ENCODE peak calls at places on chromosomes 16 and 17, in four cellular contexts. X is stomach, B is tibial nerve, C is upper lobe of left lung. F is an unnamed sample. For H3K4me1, the result is how much of the 10 kb centered on the place peaks cover.

GRCh38 chr17:63382136-63382535 is 64.0 kb downstream of the CYB561 start:
- DNase-seq in X (no peak), B (no peak), C (no peak), F (no peak)

GRCh38 chr17:42891539-42892152 is 9.0 kb upstream of the G6PC1 start:
- DNase-seq in X (peak), B (no peak), C (no peak), F (no peak)

GRCh38 chr16:2121853-2122252 is 13.8 kb downstream of the PKD1 start:
- DNase-seq in X (no peak), B (no peak), C (peak), F (no peak)

GRCh38 chr17:61410100-61410551 is 10.5 kb downstream of the TBX2 start:
- DNase-seq in X (no peak), B (no peak), C (peak), F (peak)

GRCh38 chr17:49106366-49107210 is 26.0 kb upstream of the B4GALNT2 start:
- DNase-seq in X (no peak), B (no peak), C (no peak), F (no peak)

GRCh38 chr16:29868396-29868795 is 5.4 kb upstream of the CDIPT start:
- DNase-seq in X (no peak), B (no peak), C (no peak), F (no peak)

GRCh38 chr17:48492401-48493298 is 38.2 kb downstream of the HOXB1 start:
- DNase-seq in X (peak), B (peak), C (peak), F (peak)

GRCh38 chr17:59668816-59669215 is 38.4 kb downstream of the PTRH2 start:
- DNase-seq in X (no peak), B (no peak), C (no peak), F (no peak)

GRCh38 chr17:67105213-67105612 is 60.9 kb downstream of the CACNG1 start:
- DNase-seq in X (no peak), B (no peak), C (no peak), F (no peak)

GRCh38 chr16:60558936-60559335 is 1477.3 kb downstream of the CDH8 start:
- DNase-seq in X (no peak), B (no peak), C (no peak), F (no peak)

GRCh38 chr17:76529643-76530488 is 7.6 kb downstream of the CYGB start:
- DNase-seq in X (peak), B (peak), C (peak), F (peak)

GRCh38 chr17:57989011-57989345 is 924 bp upstream of the VEZF1 start:
- DNase-seq in X (peak), B (no peak), C (no peak), F (no peak)

GRCh38 chr16:12573730-12574383 is 229.8 kb downstream of the CPPED1 start:
- DNase-seq in X (peak), B (no peak), C (no peak), F (peak)

DNA sequence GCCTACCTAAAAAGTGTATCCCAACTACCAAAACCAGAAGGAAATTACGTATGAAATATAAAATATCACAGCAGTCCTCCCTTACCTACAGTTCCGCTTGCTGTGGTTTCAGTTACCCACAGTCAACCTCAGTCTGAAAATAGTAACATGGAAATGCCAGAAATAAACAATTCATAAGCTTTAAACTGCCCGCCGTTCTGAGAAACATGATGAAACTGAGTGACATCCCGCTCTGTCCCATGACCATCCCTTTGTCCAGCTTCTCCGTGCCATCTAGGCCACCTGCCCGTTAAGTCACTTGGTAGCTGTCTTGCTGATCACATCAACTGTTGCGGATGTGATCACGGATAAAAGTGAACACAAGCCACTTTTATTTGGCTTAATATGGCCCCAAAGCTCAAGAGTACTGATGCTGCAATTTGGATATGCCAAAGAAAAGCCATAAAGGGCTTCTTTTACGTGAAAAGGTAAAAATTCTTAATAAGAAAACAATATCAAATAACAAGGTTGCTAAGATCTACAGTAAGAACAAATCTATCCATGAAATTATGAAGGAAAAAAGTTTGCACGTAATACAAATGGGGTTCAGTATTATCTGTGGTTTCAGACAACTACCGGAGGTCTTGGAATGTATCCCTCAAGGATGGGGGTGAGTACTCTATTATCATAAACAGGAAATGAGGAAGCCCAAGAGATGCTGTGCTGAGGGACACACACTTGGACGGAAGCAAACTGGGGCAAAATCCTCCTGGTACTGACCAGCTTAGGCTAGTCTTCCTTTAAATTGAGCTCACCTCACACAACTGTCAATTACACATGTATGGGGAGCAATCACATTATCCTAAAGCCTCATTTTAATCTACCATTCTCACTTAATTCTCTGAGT is 8.2 kb downstream of the USP22 start:
- DNase-seq in X (no peak), B (no peak), C (no peak), F (no peak)
- TF ChIP-seq POLR2A in X (no peak), B (no peak), C (no peak), F (no peak)

GRCh38 chr16:72932050-72932449 is 115.9 kb downstream of the ZFHX3 start:
- DNase-seq in X (no peak), B (no peak), C (no peak), F (no peak)
- H3K4me1 ChIP-seq in X (half or more), B (half or more), C (under half), F (under half)

GRCh38 chr16:57061084-57061905 is 31.1 kb upstream of the CPNE2 start:
- DNase-seq in X (peak), B (peak), C (peak), F (no peak)
- H3K4me3 ChIP-seq in X (no peak), B (no peak), C (no peak), F (no peak)

GRCh38 chr16:68297908-68298307 is 12.8 kb downstream of the SLC7A6OS start:
- DNase-seq in X (no peak), B (no peak), C (no peak), F (no peak)

GRCh38 chr16:68298907-68299515 is 11.7 kb downstream of the SLC7A6OS start:
- DNase-seq in X (peak), B (peak), C (no peak), F (no peak)

GRCh38 chr16:68299571-68300453 is 10.9 kb downstream of the SLC7A6OS start:
- DNase-seq in X (no peak), B (no peak), C (no peak), F (no peak)

GRCh38 chr16:68298312-68298711 is 12.4 kb downstream of the SLC7A6OS start:
- DNase-seq in X (no peak), B (no peak), C (no peak), F (no peak)

GRCh38 chr16:68300736-68301459 is 9.8 kb downstream of the SLC7A6OS start:
- DNase-seq in X (no peak), B (no peak), C (no peak), F (no peak)
- TF ChIP-seq POLR2A in X (no peak), B (no peak), C (no peak), F (no peak)

DNA sequence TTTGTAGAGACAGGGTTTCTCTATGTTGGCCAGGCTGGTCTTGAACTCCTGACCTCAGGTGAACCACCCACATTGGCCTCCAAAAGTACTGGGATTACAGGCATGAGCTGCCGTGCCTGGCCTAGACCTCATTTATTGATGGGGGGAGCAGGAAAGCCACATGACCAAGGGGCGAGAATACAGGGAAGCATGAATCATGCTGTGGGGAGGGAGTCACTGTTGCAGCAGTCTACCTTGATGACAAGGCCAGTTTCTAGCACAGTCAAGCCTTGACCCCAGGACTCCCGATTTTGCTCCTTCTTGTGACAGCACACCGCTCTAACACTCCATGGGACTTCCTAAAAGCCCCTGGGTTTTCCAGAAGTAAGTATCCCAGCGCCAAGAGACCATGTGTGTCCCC is 42.9 kb upstream of the IRF8 start:
- DNase-seq in X (no peak), B (no peak), C (no peak), F (no peak)
- H3K4me1 ChIP-seq in X (under half), B (under half), C (under half), F (under half)

GRCh38 chr17:69853533-69854262 is 221.3 kb upstream of the KCNJ16 start:
- DNase-seq in X (no peak), B (no peak), C (no peak), F (no peak)
- H3K4me3 ChIP-seq in X (no peak), B (no peak), C (no peak), F (no peak)